ENCODE peak calls at places on chromosomes 1 and 21, in six cellular contexts. K is left ventricle myocardium inferior, F is A549, B is heart right ventricle, G is SK-N-SH, S is H9. N is an unnamed sample.

GRCh38 chr1:178688244-178688643 is 36.8 kb upstream of the RALGPS2 start:
- DNase-seq in K (no peak), F (no peak), B (no peak), G (no peak), S (no peak), N (no peak)

GRCh38 chr1:205058853-205059252 is 15.8 kb downstream of the CNTN2 start:
- DNase-seq in K (no peak), F (no peak), B (no peak), G (no peak), S (no peak), N (no peak)

GRCh38 chr1:79716481-79716880 is 710.0 kb upstream of the ADGRL4 start:
- DNase-seq in K (no peak), F (peak; percentile 4), B (no peak), G (no peak), S (no peak), N (peak; percentile 79)

GRCh38 chr1:80218112-80218511 is 1211.6 kb upstream of the ADGRL4 start:
- DNase-seq in K (no peak), F (peak; percentile 45), B (no peak), G (peak; percentile 27), S (no peak), N (peak; percentile 82)

GRCh38 chr1:26788836-26789611 is 1.3 kb downstream of the PIGV start:
- DNase-seq in K (peak; percentile 85), F (peak; percentile 78), B (peak; percentile 80), G (peak; percentile 88), S (peak; percentile 81), N (peak; percentile 88)

GRCh38 chr1:16907870-16908758 is 12.3 kb downstream of the RNU1-2 start:
- DNase-seq in K (no peak), F (no peak), B (no peak), G (no peak), S (no peak), N (no peak)

GRCh38 chr1:161066694-161067093 is 3.0 kb downstream of the ARHGAP30 start:
- DNase-seq in K (no peak), F (no peak), B (no peak), G (no peak), S (no peak), N (no peak)

GRCh38 chr1:24323281-24323680 is 4.1 kb downstream of the GRHL3 start:
- DNase-seq in K (no peak), F (no peak), B (no peak), G (no peak), S (no peak), N (no peak)

GRCh38 chr21:42461881-42462877 is 33.8 kb downstream of the RSPH1 start:
- DNase-seq in K (no peak), F (no peak), B (no peak), G (no peak), S (peak; percentile 30), N (no peak)

GRCh38 chr1:64469977-64470669 is at the start of gene CACHD1:
- DNase-seq in K (peak; percentile 74), F (peak; percentile 69), B (peak; percentile 76), G (peak; percentile 95), S (peak; percentile 82), N (peak; percentile 83)

GRCh38 chr1:37477946-37478345 is 3.6 kb downstream of the ZC3H12A start:
- DNase-seq in K (no peak), F (peak; percentile 19), B (no peak), G (no peak), S (no peak), N (no peak)

GRCh38 chr1:23728997-23729390 is 14.3 kb upstream of the ELOA start:
- DNase-seq in K (no peak), F (no peak), B (no peak), G (no peak), S (no peak), N (no peak)

GRCh38 chr1:29457496-29458368 is 221.4 kb downstream of the PTPRU start:
- DNase-seq in K (no peak), F (no peak), B (no peak), G (no peak), S (no peak), N (no peak)

GRCh38 chr1:209153435-209153834 is 430.1 kb upstream of the CAMK1G start:
- DNase-seq in K (no peak), F (no peak), B (no peak), G (no peak), S (no peak), N (no peak)

GRCh38 chr1:50700226-50701020 is 259.6 kb downstream of the FAF1 start:
- DNase-seq in K (no peak), F (no peak), B (no peak), G (no peak), S (peak; percentile 79), N (no peak)

GRCh38 chr1:165827199-165828102 is at the start of gene UCK2:
- DNase-seq in K (peak; percentile 77), F (peak; percentile 87), B (peak; percentile 78), G (peak; percentile 95), S (peak; percentile 91), N (peak; percentile 80)

GRCh38 chr1:119279441-119280415 is 88.9 kb upstream of the HAO2 start:
- DNase-seq in K (no peak), F (peak; percentile 60), B (no peak), G (peak; percentile 5), S (no peak), N (peak; percentile 61)

GRCh38 chr1:247102381-247102780 is 1.8 kb downstream of the ZNF669 start:
- DNase-seq in K (no peak), F (no peak), B (no peak), G (no peak), S (no peak), N (no peak)

GRCh38 chr1:57826535-57826934 is 402.7 kb upstream of the DAB1 start:
- DNase-seq in K (peak; percentile 14), F (no peak), B (no peak), G (peak; percentile 21), S (no peak), N (no peak)

GRCh38 chr21:23131177-23131576 is 2133.0 kb downstream of the NCAM2 start:
- DNase-seq in K (no peak), F (no peak), B (no peak), G (no peak), S (no peak), N (peak; percentile 4)

GRCh38 chr1:114828251-114828650 is 26.4 kb upstream of the SYCP1 start:
- DNase-seq in K (no peak), F (no peak), B (no peak), G (no peak), S (no peak), N (no peak)

GRCh38 chr1:20603473-20604464 is 14.9 kb downstream of the CDA start:
- DNase-seq in K (no peak), F (peak; percentile 84), B (no peak), G (no peak), S (no peak), N (peak; percentile 44)

GRCh38 chr21:38250991-38251418 is 5.8 kb upstream of the KCNJ15 start:
- DNase-seq in K (no peak), F (no peak), B (no peak), G (no peak), S (no peak), N (no peak)

DNA sequence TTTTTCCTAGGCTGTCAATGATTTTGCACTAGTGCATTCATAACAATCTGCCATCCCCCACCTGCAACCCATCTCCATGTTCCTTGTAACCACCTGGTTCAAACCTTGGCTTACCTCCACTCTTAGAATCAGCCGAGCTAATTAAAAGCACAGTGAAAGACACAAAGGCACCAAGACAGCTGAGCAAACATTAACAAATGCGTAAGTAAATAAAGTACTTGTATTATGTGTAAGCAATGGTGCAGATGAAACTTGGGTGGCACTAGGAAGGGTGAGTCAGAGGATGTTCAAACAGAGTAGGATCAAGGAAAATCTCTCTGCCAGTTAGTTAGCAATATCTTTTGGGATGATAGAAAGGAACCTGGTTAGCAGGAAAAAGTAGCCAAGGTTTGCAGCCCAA is 5.1 kb upstream of the FOXJ3 start:
- DNase-seq in K (no peak), F (peak; percentile 84), B (no peak), G (no peak), S (no peak), N (peak; percentile 84)
- H3K27ac ChIP-seq in K (no peak overlapping the region), F (peak overlapping the region; percentile 76), B (no peak overlapping the region), G (no peak overlapping the region), S (no peak overlapping the region), N (no peak overlapping the region)

DNA sequence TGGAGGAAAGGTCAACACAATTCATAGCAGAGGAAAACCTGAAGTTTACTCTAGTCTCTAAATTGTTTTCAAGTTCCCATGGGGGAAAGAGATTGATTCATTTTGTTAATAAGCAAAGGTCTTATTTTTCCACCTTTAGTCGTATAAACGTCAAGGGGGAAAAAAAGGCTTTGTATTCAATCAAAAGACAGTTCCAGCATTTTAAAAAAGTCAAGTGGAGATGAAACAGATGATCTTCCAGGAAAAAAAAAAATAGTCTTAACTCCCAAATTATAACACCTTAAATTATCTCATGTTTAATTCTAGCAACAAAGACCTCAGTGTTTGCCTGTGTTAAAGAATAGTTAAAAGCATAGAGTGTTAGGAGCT is 140.5 kb downstream of the TOMM20 start:
- DNase-seq in K (no peak), F (no peak), B (no peak), G (no peak), S (no peak), N (no peak)
- H3K27ac ChIP-seq in K (peak overlapping the region; percentile 94), F (peak overlapping the region; percentile 86), B (peak overlapping the region; percentile 88), G (peak overlapping the region; percentile 80), S (peak overlapping the region; percentile 1), N (peak overlapping the region; percentile 63)

DNA sequence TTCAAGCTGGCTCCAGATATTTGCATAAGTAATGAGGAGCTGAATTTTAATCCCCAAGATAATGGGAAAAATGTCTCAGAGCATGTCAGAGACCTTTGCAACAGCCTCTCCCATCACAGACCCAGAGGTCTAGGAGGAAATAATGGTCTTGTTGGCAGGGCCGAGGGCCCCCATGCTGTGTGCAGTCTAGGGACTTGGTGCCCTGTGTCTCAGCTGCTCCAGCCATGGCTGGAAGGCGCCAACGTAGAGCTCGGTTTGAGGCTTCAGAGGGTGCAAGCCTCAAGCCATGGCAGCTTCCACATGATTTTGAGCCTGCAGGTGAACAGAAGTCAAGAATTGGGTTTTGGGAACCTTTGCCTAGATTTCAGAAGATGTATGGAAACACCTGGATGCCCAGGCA is 134.7 kb downstream of the LYPLAL1 start:
- DNase-seq in K (no peak), F (no peak), B (no peak), G (no peak), S (no peak), N (no peak)
- H3K27ac ChIP-seq in K (no peak overlapping the region), F (peak overlapping the region; percentile 55), B (no peak overlapping the region), G (no peak overlapping the region), S (no peak overlapping the region), N (no peak overlapping the region)

GRCh38 chr1:28258628-28259251 is 578 bp upstream of the SESN2 start:
- DNase-seq in K (no peak), F (no peak), B (no peak), G (no peak), S (no peak), N (no peak)

GRCh38 chr1:28257736-28258135 is 1.6 kb upstream of the SESN2 start:
- DNase-seq in K (no peak), F (no peak), B (no peak), G (no peak), S (no peak), N (no peak)

GRCh38 chr1:28259252-28259934 is at the start of gene SESN2:
- DNase-seq in K (peak; percentile 100), F (peak; percentile 94), B (peak; percentile 99), G (peak; percentile 98), S (peak; percentile 99), N (peak; percentile 99)

GRCh38 chr1:28259935-28260802 is 851 bp downstream of the SESN2 start:
- DNase-seq in K (peak; percentile 79), F (peak; percentile 75), B (peak; percentile 74), G (peak; percentile 81), S (peak; percentile 92), N (peak; percentile 84)

DNA sequence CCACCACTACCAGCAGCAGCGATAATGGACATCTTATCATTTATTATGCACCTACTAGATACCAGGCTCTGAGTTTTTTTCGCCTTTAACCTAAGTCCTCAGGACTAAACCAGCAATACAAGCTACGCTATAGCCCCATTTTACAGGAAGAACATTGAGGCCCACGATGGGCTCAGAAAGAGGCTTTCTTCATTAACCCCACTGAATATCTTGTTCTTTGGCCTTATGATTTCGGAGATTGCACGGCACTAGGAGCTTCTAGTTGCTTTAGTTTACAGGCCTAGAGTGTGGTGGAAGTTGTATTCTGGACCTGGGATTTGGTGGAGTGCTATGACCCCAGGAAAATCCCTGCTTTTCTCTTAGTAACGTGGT is 1.5 kb downstream of the SESN2 start:
- DNase-seq in K (no peak), F (no peak), B (no peak), G (no peak), S (no peak), N (no peak)
- H3K27ac ChIP-seq in K (peak overlapping the region; percentile 94), F (peak overlapping the region; percentile 99), B (no peak overlapping the region), G (no peak overlapping the region), S (no peak overlapping the region), N (no peak overlapping the region)

N was measured in SJCRH30.